ENCODE peak calls at places on chromosomes 11 and 22, in seven cellular contexts. One of them, this sample, is unnamed.

GRCh38 chr22:29663230-29663826 is 56.5 kb upstream of the CABP7 start:
- DNase-seq in lung: no peak
- DNase-seq in CD8-positive, alpha-beta T cell: no peak
- DNase-seq in tibial artery: no peak
- DNase-seq in thoracic aorta: no peak
- DNase-seq in HepG2: no peak
- DNase-seq in stomach: no peak
- DNase-seq in this sample: no peak

GRCh38 chr22:17842386-17842785 is 68.1 kb upstream of the BID start:
- DNase-seq in lung: no peak
- DNase-seq in CD8-positive, alpha-beta T cell: peak; percentile 36
- DNase-seq in tibial artery: no peak
- DNase-seq in thoracic aorta: no peak
- DNase-seq in HepG2: no peak
- DNase-seq in stomach: peak; percentile 49
- DNase-seq in this sample: no peak

GRCh38 chr11:69292221-69292648 is 1.7 kb upstream of the MYEOV start:
- DNase-seq in lung: no peak
- DNase-seq in CD8-positive, alpha-beta T cell: peak; percentile 55
- DNase-seq in tibial artery: no peak
- DNase-seq in thoracic aorta: no peak
- DNase-seq in HepG2: no peak
- DNase-seq in stomach: no peak
- DNase-seq in this sample: no peak

GRCh38 chr11:45073575-45074225 is 72.7 kb upstream of the PRDM11 start:
- DNase-seq in lung: no peak
- DNase-seq in CD8-positive, alpha-beta T cell: peak; percentile 22
- DNase-seq in tibial artery: no peak
- DNase-seq in thoracic aorta: no peak
- DNase-seq in HepG2: no peak
- DNase-seq in stomach: no peak
- DNase-seq in this sample: no peak

GRCh38 chr11:93234602-93235207 is 36.9 kb upstream of the SLC36A4 start:
- DNase-seq in lung: peak; percentile 81
- DNase-seq in CD8-positive, alpha-beta T cell: peak; percentile 61
- DNase-seq in tibial artery: peak; percentile 82
- DNase-seq in thoracic aorta: peak; percentile 36
- DNase-seq in HepG2: peak; percentile 61
- DNase-seq in stomach: peak; percentile 81
- DNase-seq in this sample: no peak

GRCh38 chr22:20867179-20868099 is 8.6 kb downstream of the SNAP29 start:
- DNase-seq in lung: peak; percentile 48
- DNase-seq in CD8-positive, alpha-beta T cell: no peak
- DNase-seq in tibial artery: no peak
- DNase-seq in thoracic aorta: no peak
- DNase-seq in HepG2: peak; percentile 80
- DNase-seq in stomach: peak; percentile 66
- DNase-seq in this sample: peak; percentile 93

GRCh38 chr11:31262761-31263160 is 106.8 kb downstream of the DCDC1 start:
- DNase-seq in lung: no peak
- DNase-seq in CD8-positive, alpha-beta T cell: no peak
- DNase-seq in tibial artery: no peak
- DNase-seq in thoracic aorta: no peak
- DNase-seq in HepG2: no peak
- DNase-seq in stomach: no peak
- DNase-seq in this sample: no peak

GRCh38 chr11:122230387-122230760 is 114.4 kb upstream of the BLID start:
- DNase-seq in lung: no peak
- DNase-seq in CD8-positive, alpha-beta T cell: no peak
- DNase-seq in tibial artery: no peak
- DNase-seq in thoracic aorta: no peak
- DNase-seq in HepG2: no peak
- DNase-seq in stomach: no peak
- DNase-seq in this sample: no peak

GRCh38 chr11:76251223-76251575 is 44.9 kb upstream of the WNT11 start:
- DNase-seq in lung: no peak
- DNase-seq in CD8-positive, alpha-beta T cell: no peak
- DNase-seq in tibial artery: no peak
- DNase-seq in thoracic aorta: no peak
- DNase-seq in HepG2: no peak
- DNase-seq in stomach: no peak
- DNase-seq in this sample: no peak

GRCh38 chr11:121487191-121487590 is 34.4 kb upstream of the SORL1-AS1 start:
- DNase-seq in lung: no peak
- DNase-seq in CD8-positive, alpha-beta T cell: no peak
- DNase-seq in tibial artery: no peak
- DNase-seq in thoracic aorta: no peak
- DNase-seq in HepG2: no peak
- DNase-seq in stomach: no peak
- DNase-seq in this sample: peak; percentile 60

GRCh38 chr11:117629146-117629545 is 167.9 kb downstream of the DSCAML1 start:
- DNase-seq in lung: no peak
- DNase-seq in CD8-positive, alpha-beta T cell: no peak
- DNase-seq in tibial artery: no peak
- DNase-seq in thoracic aorta: no peak
- DNase-seq in HepG2: no peak
- DNase-seq in stomach: no peak
- DNase-seq in this sample: no peak

GRCh38 chr22:30324008-30324730 is 2.6 kb downstream of the TBC1D10A start:
- DNase-seq in lung: no peak
- DNase-seq in CD8-positive, alpha-beta T cell: peak; percentile 53
- DNase-seq in tibial artery: no peak
- DNase-seq in thoracic aorta: no peak
- DNase-seq in HepG2: no peak
- DNase-seq in stomach: no peak
- DNase-seq in this sample: no peak

GRCh38 chr11:45655347-45655756 is 10.1 kb downstream of the CHST1 start:
- DNase-seq in lung: peak; percentile 69
- DNase-seq in CD8-positive, alpha-beta T cell: peak; percentile 64
- DNase-seq in tibial artery: peak; percentile 85
- DNase-seq in thoracic aorta: no peak
- DNase-seq in HepG2: peak; percentile 44
- DNase-seq in stomach: peak; percentile 72
- DNase-seq in this sample: no peak

GRCh38 chr22:41825376-41825775 is 7.5 kb upstream of the SREBF2 start:
- DNase-seq in lung: no peak
- DNase-seq in CD8-positive, alpha-beta T cell: no peak
- DNase-seq in tibial artery: no peak
- DNase-seq in thoracic aorta: no peak
- DNase-seq in HepG2: no peak
- DNase-seq in stomach: no peak
- DNase-seq in this sample: no peak

GRCh38 chr22:19495562-19496323 is 16.0 kb downstream of the CDC45 start:
- DNase-seq in lung: no peak
- DNase-seq in CD8-positive, alpha-beta T cell: no peak
- DNase-seq in tibial artery: no peak
- DNase-seq in thoracic aorta: no peak
- DNase-seq in HepG2: peak; percentile 32
- DNase-seq in stomach: no peak
- DNase-seq in this sample: no peak

GRCh38 chr11:41457216-41458014 is 2.0 kb downstream of the LRRC4C start:
- DNase-seq in lung: no peak
- DNase-seq in CD8-positive, alpha-beta T cell: no peak
- DNase-seq in tibial artery: no peak
- DNase-seq in thoracic aorta: no peak
- DNase-seq in HepG2: no peak
- DNase-seq in stomach: no peak
- DNase-seq in this sample: no peak

GRCh38 chr11:113160652-113161051 is 153.7 kb upstream of the TTC12 start:
- DNase-seq in lung: no peak
- DNase-seq in CD8-positive, alpha-beta T cell: no peak
- DNase-seq in tibial artery: no peak
- DNase-seq in thoracic aorta: no peak
- DNase-seq in HepG2: no peak
- DNase-seq in stomach: no peak
- DNase-seq in this sample: no peak

GRCh38 chr11:6557761-6558674 is 45.4 kb downstream of the RRP8 start:
- DNase-seq in lung: peak; percentile 24
- DNase-seq in CD8-positive, alpha-beta T cell: no peak
- DNase-seq in tibial artery: no peak
- DNase-seq in thoracic aorta: no peak
- DNase-seq in HepG2: no peak
- DNase-seq in stomach: no peak
- DNase-seq in this sample: peak; percentile 78

GRCh38 chr11:108851781-108852180 is 186.9 kb downstream of the DDX10 start:
- DNase-seq in lung: no peak
- DNase-seq in CD8-positive, alpha-beta T cell: no peak
- DNase-seq in tibial artery: no peak
- DNase-seq in thoracic aorta: no peak
- DNase-seq in HepG2: no peak
- DNase-seq in stomach: no peak
- DNase-seq in this sample: no peak

GRCh38 chr11:108853151-108853550 is 188.3 kb downstream of the DDX10 start:
- DNase-seq in lung: no peak
- DNase-seq in CD8-positive, alpha-beta T cell: no peak
- DNase-seq in tibial artery: no peak
- DNase-seq in thoracic aorta: no peak
- DNase-seq in HepG2: no peak
- DNase-seq in stomach: no peak
- DNase-seq in this sample: no peak

GRCh38 chr11:108854366-108854765 is 189.5 kb downstream of the DDX10 start:
- DNase-seq in lung: no peak
- DNase-seq in CD8-positive, alpha-beta T cell: no peak
- DNase-seq in tibial artery: no peak
- DNase-seq in thoracic aorta: no peak
- DNase-seq in HepG2: no peak
- DNase-seq in stomach: no peak
- DNase-seq in this sample: no peak

GRCh38 chr11:108852701-108853100 is 187.8 kb downstream of the DDX10 start:
- DNase-seq in lung: no peak
- DNase-seq in CD8-positive, alpha-beta T cell: no peak
- DNase-seq in tibial artery: no peak
- DNase-seq in thoracic aorta: no peak
- DNase-seq in HepG2: no peak
- DNase-seq in stomach: no peak
- DNase-seq in this sample: no peak

GRCh38 chr11:108853864-108854263 is 189.0 kb downstream of the DDX10 start:
- DNase-seq in lung: no peak
- DNase-seq in CD8-positive, alpha-beta T cell: peak; percentile 12
- DNase-seq in tibial artery: no peak
- DNase-seq in thoracic aorta: no peak
- DNase-seq in HepG2: no peak
- DNase-seq in stomach: no peak
- DNase-seq in this sample: no peak
- H3K4me3 ChIP-seq in lung: no peak overlapping the region
- H3K4me3 ChIP-seq in CD8-positive, alpha-beta T cell: peak overlapping the region; percentile 43
- H3K4me3 ChIP-seq in tibial artery: peak overlapping the region; percentile 25
- H3K4me3 ChIP-seq in thoracic aorta: peak overlapping the region; percentile 57
- H3K4me3 ChIP-seq in HepG2: no peak overlapping the region
- H3K4me3 ChIP-seq in stomach: no peak overlapping the region
- H3K4me3 ChIP-seq in this sample: peak overlapping the region; percentile 8

GRCh38 chr11:736431-736830 is 10.8 kb upstream of the TALDO1 start:
- DNase-seq in lung: no peak
- DNase-seq in CD8-positive, alpha-beta T cell: no peak
- DNase-seq in tibial artery: no peak
- DNase-seq in thoracic aorta: no peak
- DNase-seq in HepG2: no peak
- DNase-seq in stomach: no peak
- DNase-seq in this sample: no peak

GRCh38 chr11:742156-742546 is 5.1 kb upstream of the TALDO1 start:
- DNase-seq in lung: no peak
- DNase-seq in CD8-positive, alpha-beta T cell: no peak
- DNase-seq in tibial artery: no peak
- DNase-seq in thoracic aorta: no peak
- DNase-seq in HepG2: no peak
- DNase-seq in stomach: no peak
- DNase-seq in this sample: no peak

GRCh38 chr11:742571-743201 is 4.6 kb upstream of the TALDO1 start:
- DNase-seq in lung: no peak
- DNase-seq in CD8-positive, alpha-beta T cell: no peak
- DNase-seq in tibial artery: no peak
- DNase-seq in thoracic aorta: no peak
- DNase-seq in HepG2: no peak
- DNase-seq in stomach: no peak
- DNase-seq in this sample: no peak

GRCh38 chr11:733072-733471 is 14.2 kb upstream of the TALDO1 start:
- DNase-seq in lung: no peak
- DNase-seq in CD8-positive, alpha-beta T cell: no peak
- DNase-seq in tibial artery: no peak
- DNase-seq in thoracic aorta: no peak
- DNase-seq in HepG2: no peak
- DNase-seq in stomach: no peak
- DNase-seq in this sample: no peak

DNA sequence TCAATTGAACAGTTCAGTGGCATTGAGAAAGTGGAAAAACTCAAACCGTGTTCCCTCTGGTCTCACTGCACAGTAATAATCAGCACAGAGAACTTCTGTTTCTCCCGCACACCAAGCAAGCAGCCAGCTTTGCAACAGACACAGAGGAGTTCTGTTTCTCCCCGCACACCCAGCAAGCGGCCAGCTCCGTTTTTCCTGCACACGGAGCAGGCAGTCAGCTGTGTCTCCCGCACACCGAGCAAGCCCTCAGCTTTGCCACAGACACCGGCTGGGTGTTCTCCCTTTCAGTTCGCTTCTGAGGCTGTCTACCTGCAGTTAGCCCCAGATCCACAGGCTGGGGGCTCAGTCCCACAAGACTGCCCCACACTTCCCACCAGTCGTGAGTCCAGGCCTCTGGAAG is 9.9 kb upstream of the TALDO1 start:
- DNase-seq in lung: no peak
- DNase-seq in CD8-positive, alpha-beta T cell: no peak
- DNase-seq in tibial artery: no peak
- DNase-seq in thoracic aorta: no peak
- DNase-seq in HepG2: no peak
- DNase-seq in stomach: no peak
- DNase-seq in this sample: no peak
- H3K27ac ChIP-seq in lung: no peak overlapping the region
- H3K27ac ChIP-seq in CD8-positive, alpha-beta T cell: no peak overlapping the region
- H3K27ac ChIP-seq in tibial artery: no peak overlapping the region
- H3K27ac ChIP-seq in thoracic aorta: no peak overlapping the region
- H3K27ac ChIP-seq in HepG2: no peak overlapping the region
- H3K27ac ChIP-seq in stomach: no peak overlapping the region
- H3K27ac ChIP-seq in this sample: no peak overlapping the region

DNA sequence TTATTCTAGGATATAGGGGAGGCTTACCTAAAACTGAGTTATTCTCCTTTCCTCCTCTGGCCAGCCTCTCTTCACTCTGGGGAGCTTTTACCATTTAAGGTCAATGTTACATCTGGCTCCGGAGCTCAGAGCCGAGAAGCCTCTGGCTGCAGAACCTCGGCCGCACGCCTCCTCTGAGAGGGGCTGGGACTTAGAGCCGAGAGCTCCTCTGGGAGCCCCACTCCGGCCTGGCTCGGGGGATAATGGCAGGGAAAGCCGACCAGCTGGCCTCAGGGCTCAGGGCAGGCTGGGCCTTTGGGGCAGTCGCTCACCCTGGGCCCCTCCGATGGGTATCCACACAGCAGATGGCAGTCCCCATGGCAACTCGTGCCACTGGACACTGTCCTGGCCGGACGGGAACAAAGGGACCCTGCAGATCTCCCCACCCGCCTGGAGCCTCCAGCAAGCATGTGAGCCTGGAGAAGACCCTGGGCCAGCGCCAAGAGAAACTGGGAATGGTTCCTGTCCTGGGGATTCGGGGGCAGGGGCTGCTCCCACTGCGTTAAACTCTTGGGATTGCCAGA is at the start of gene IRAG1:
- DNase-seq in lung: no peak
- DNase-seq in CD8-positive, alpha-beta T cell: no peak
- DNase-seq in tibial artery: peak; percentile 91
- DNase-seq in thoracic aorta: peak; percentile 27
- DNase-seq in HepG2: no peak
- DNase-seq in stomach: peak; percentile 38
- DNase-seq in this sample: no peak
- H3K4me3 ChIP-seq in lung: no peak within 1 kb of the TSS
- H3K4me3 ChIP-seq in CD8-positive, alpha-beta T cell: no peak within 1 kb of the TSS
- H3K4me3 ChIP-seq in tibial artery: peak within 1 kb of the TSS; percentile 81
- H3K4me3 ChIP-seq in thoracic aorta: peak within 1 kb of the TSS; percentile 94
- H3K4me3 ChIP-seq in HepG2: no peak within 1 kb of the TSS
- H3K4me3 ChIP-seq in stomach: peak within 1 kb of the TSS; percentile 48
- H3K4me3 ChIP-seq in this sample: peak within 1 kb of the TSS; percentile 75

GRCh38 chr11:132361011-132361550 is 990.7 kb downstream of the NTM start:
- DNase-seq in lung: no peak
- DNase-seq in CD8-positive, alpha-beta T cell: no peak
- DNase-seq in tibial artery: no peak
- DNase-seq in thoracic aorta: no peak
- DNase-seq in HepG2: no peak
- DNase-seq in stomach: no peak
- DNase-seq in this sample: peak; percentile 42
- H3K27ac ChIP-seq in lung: no peak overlapping the region
- H3K27ac ChIP-seq in CD8-positive, alpha-beta T cell: no peak overlapping the region
- H3K27ac ChIP-seq in tibial artery: no peak overlapping the region
- H3K27ac ChIP-seq in thoracic aorta: no peak overlapping the region
- H3K27ac ChIP-seq in HepG2: no peak overlapping the region
- H3K27ac ChIP-seq in stomach: no peak overlapping the region
- H3K27ac ChIP-seq in this sample: no peak overlapping the region